ENCODE peak calls at places on chromosomes 11 and 22, in nine cellular contexts. L is mammary epithelial cell, V is A549, Y is lower leg skin, Q is left ventricle myocardium inferior, Z is pancreas, T is upper lobe of right lung, M is GM12865, X is Peyer's patch. O is an unnamed sample.

GRCh38 chr22:44206696-44207095 is 26.0 kb downstream of the PARVG start:
- DNase-seq in Q (no peak), Z (peak; percentile 25), X (no peak), L (no peak), T (no peak), V (no peak), M (no peak), Y (no peak), O (no peak)

GRCh38 chr11:31824791-31825452 is 13.8 kb upstream of the PAX6 start:
- DNase-seq in Z (no peak), M (no peak), Y (no peak), V (no peak), T (no peak), Q (no peak), X (no peak), L (no peak), O (no peak)

GRCh38 chr11:833114-833791 is 501 bp downstream of the CD151 start:
- DNase-seq in L (peak; percentile 55), M (no peak), Q (peak; percentile 73), Y (no peak), T (peak; percentile 86), V (peak; percentile 55), Z (peak; percentile 84), X (no peak), O (no peak)

GRCh38 chr11:10900686-10901415 is 43.0 kb upstream of the ZBED5 start:
- DNase-seq in X (no peak), M (no peak), Y (no peak), Q (no peak), Z (no peak), T (no peak), V (peak; percentile 39), L (peak; percentile 87), O (no peak)

GRCh38 chr11:3016861-3017260 is 24.7 kb upstream of the NAP1L4 start:
- DNase-seq in Q (no peak), Y (no peak), T (no peak), V (no peak), L (no peak), Z (no peak), X (no peak), M (no peak), O (no peak)

GRCh38 chr11:131938321-131938751 is 567.9 kb downstream of the NTM start:
- DNase-seq in M (peak; percentile 37), Z (no peak), Y (no peak), Q (no peak), T (peak; percentile 72), V (no peak), L (no peak), X (no peak), O (no peak)

GRCh38 chr11:17605736-17606135 is 58.7 kb downstream of the OTOG start:
- DNase-seq in T (no peak), V (no peak), Q (no peak), L (no peak), Z (peak; percentile 54), M (no peak), X (no peak), Y (no peak), O (no peak)

GRCh38 chr11:73439002-73439843 is 63.0 kb downstream of the RELT start:
- DNase-seq in T (no peak), V (no peak), M (no peak), Z (no peak), Y (no peak), Q (no peak), L (no peak), X (peak; percentile 77), O (no peak)

GRCh38 chr11:19345519-19345847 is 104.7 kb upstream of the E2F8 start:
- DNase-seq in Q (no peak), T (no peak), V (peak; percentile 2), Z (peak; percentile 65), L (no peak), Y (no peak), M (no peak), X (no peak), O (no peak)

DNA sequence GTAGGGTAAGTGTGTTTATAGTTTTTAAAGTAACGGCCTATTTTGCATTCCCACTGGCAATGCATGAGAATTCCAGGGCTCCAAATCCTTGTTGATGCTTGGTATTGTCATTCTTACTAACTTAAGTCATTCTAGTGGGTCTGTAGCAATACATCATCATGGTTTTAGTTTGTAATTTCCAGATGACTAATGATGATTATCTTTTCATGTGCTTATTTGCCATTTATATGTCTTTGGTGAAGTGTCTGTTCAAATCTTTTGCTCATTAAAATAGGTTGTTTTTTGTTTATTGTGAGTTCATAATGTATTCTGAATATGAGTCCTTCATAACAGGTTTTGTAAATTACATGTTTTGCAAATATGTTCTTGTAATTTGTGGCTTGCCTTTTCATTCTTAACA is 31.2 kb downstream of the MTMR3 start:
- DNase-seq in Y (no peak), X (no peak), V (no peak), Q (no peak), Z (no peak), M (no peak), L (peak; percentile 77), T (no peak), O (no peak)
- H3K4me3 ChIP-seq in Y (no peak overlapping the region), X (no peak overlapping the region), V (no peak overlapping the region), Q (no peak overlapping the region), Z (no peak overlapping the region), M (no peak overlapping the region), L (no peak overlapping the region), T (no peak overlapping the region), O (no peak overlapping the region)

DNA sequence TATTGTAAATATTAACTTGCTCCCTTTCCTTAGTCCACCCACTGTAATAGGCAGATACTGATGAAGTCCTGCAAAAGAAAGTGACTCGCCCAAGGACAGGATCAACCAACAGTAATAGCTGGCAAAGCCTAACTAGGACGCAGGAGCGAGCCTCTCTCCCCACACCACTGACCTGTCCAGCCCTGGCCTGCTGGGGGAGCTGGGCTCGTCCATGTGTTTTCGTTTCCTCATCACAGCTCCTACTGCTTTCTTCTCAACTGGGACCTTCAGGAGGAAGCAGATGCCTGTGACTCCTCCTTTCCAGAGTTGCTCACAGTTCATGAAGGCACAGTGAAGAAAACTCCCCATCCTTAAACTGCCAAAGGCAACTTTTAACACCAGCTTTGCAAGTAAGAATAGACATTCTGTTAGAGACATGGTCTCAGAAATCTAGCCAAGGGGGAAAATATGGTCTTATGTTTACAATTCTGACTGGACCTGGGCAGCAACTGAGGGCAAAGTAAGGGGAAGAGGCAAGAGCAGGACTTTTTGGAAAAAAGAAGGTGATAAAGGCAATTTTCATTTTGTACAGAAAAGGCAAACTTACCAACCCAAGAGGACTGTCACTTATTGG is 11.6 kb upstream of the GPHA2 start:
- DNase-seq in V (peak; percentile 27), Z (no peak), Q (no peak), M (no peak), Y (no peak), X (no peak), T (no peak), L (no peak), O (no peak)
- TF ChIP-seq CTCF in V (no peak), Z (no peak), Q (peak; percentile 16), M (no peak), Y (no peak), X (no peak), T (peak; percentile 10), L (no peak), O (no peak)

GRCh38 chr11:37643968-37644367 is 1045.9 kb upstream of the RAG2 start:
- DNase-seq in V (no peak), M (no peak), Q (no peak), T (no peak), X (no peak), L (no peak), Z (no peak), Y (no peak), O (no peak)
- H3K4me3 ChIP-seq in V (no peak overlapping the region), M (no peak overlapping the region), Q (no peak overlapping the region), T (no peak overlapping the region), X (no peak overlapping the region), L (no peak overlapping the region), Z (no peak overlapping the region), Y (no peak overlapping the region), O (no peak overlapping the region)

DNA sequence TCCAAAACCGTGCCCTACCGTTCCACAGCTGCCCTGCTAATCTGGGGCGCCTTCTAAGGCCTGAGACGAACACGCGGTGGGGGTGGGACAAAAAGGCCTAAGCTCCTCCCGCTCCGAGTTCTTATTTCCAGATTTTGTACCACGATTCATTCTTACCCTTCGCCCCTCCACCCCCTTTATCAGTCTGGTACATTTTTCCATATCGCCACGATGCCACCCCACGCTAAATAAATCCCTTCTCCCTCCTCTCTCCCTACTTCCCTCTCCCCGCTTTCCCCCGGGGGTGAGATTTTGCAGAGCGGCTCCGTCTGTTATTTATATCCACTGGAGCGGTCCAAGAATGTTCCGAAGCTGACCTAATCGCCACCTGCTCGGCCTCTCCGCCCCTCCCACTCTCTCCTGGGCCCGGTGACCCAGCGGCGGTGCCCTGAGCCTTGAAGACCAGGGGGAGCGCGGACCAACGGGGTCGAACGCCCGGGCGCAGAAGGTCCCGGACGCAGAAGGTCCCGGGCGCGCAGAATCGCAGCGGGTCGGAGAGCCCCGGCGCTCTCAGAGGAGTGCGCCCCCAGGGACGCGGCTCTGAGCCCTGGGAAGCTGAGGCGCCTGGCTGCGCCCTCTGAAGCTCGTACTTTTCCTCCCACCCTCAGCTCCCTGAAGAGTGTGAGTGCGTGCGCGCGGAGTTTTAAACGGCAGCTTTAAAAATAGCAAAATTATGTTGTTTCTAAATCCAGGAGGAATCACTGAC is 875 bp upstream of the PACSIN3 start:
- DNase-seq in Z (peak; percentile 69), V (peak; percentile 75), X (peak; percentile 68), Q (peak; percentile 78), T (peak; percentile 75), L (peak; percentile 29), Y (peak; percentile 43), M (peak; percentile 61), O (no peak)
- TF ChIP-seq CTCF in Z (no peak), V (no peak), X (no peak), Q (peak; percentile 19), T (no peak), L (no peak), Y (no peak), M (no peak), O (no peak)

GRCh38 chr11:129386795-129387390 is 11.2 kb downstream of the BARX2 start:
- DNase-seq in M (no peak), Y (no peak), V (no peak), X (peak; percentile 71), Q (no peak), T (no peak), Z (no peak), L (no peak), O (no peak)
- H3K4me3 ChIP-seq in M (no peak overlapping the region), Y (no peak overlapping the region), V (no peak overlapping the region), X (peak overlapping the region; percentile 16), Q (peak overlapping the region; percentile 21), T (no peak overlapping the region), Z (no peak overlapping the region), L (no peak overlapping the region), O (no peak overlapping the region)

DNA sequence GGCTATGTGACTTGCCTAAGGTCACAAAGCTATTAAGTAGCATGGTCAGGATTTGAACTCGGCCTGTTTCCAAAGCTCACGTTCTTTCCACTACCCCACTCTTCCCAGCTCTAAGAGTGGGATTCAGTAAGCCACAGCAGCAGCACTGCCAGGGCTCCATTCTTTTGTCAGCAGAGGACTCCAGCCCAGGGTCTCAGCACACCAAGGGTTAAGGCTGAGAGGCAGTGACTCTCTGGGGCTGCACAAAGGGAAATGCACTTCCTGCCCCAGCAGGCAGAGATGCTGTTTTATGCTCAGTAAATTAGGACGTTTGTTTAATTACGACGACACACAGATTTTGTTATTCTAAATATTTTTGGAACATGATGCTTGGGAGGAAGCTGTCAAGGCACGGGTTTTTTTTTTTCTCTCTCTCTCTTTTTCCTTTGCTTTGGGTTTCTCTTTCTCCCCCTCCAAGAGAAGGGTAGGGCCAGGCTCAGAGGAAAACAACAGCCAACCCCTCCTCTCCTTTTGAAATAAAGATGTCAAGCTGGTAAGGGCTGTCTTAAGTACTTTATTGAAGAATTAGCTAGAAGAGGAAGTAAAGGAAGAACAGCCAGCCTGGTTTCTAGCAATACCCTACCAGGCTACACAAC is 2.9 kb downstream of the MYH9 start:
- DNase-seq in M (peak; percentile 45), Y (no peak), V (no peak), Z (no peak), L (no peak), T (no peak), X (peak; percentile 80), Q (no peak), O (no peak)
- TF ChIP-seq CTCF in M (no peak), Y (no peak), V (no peak), Z (no peak), L (no peak), T (peak; percentile 22), X (peak; percentile 12), Q (peak; percentile 41), O (peak; percentile 21)

O was measured in thoracic aorta.